ENCODE peak calls at places on chromosomes 7 and 10, in ten cellular contexts. U, H, D, Q, E, M, L, N, C and R are unnamed samples.

GRCh38 chr10:105252908-105253307 is 611.8 kb downstream of the SORCS3 start:
- DNase-seq in H (no peak), E (no peak), D (no peak), C (no peak), M (no peak), Q (no peak), U (no peak), N (no peak), L (no peak), R (no peak)

GRCh38 chr10:70799124-70799523 is 13.9 kb upstream of the TBATA start:
- DNase-seq in U (no peak), M (no peak), N (no peak), C (no peak), Q (no peak), L (peak; percentile 7), D (no peak), E (no peak), H (no peak), R (no peak)

GRCh38 chr7:123916240-123916724 is 8.8 kb upstream of the SPAM1 start:
- DNase-seq in E (peak; percentile 0), C (no peak), D (no peak), U (no peak), H (no peak), L (peak; percentile 52), Q (no peak), N (no peak), M (no peak), R (peak; percentile 44)

GRCh38 chr10:103612462-103613365 is 119.2 kb downstream of the NEURL1 start:
- DNase-seq in N (no peak), D (no peak), E (peak; percentile 91), C (no peak), M (no peak), L (peak; percentile 89), Q (no peak), H (peak; percentile 14), U (peak; percentile 35), R (peak; percentile 84)

GRCh38 chr7:128017460-128017859 is 13.8 kb downstream of the LRRC4 start:
- DNase-seq in M (no peak), Q (no peak), C (no peak), N (no peak), L (no peak), U (no peak), E (no peak), H (no peak), D (no peak), R (no peak)

GRCh38 chr10:80259405-80259871 is 30.0 kb downstream of the MAT1A start:
- DNase-seq in H (no peak), C (no peak), U (no peak), E (no peak), Q (no peak), M (no peak), D (no peak), N (no peak), L (no peak), R (peak; percentile 33)

GRCh38 chr10:102545265-102545664 is 41.5 kb downstream of the SUFU start:
- DNase-seq in U (no peak), E (no peak), M (no peak), N (no peak), C (no peak), H (no peak), Q (no peak), D (no peak), L (no peak), R (no peak)

GRCh38 chr10:132870426-132870825 is 71.9 kb downstream of the CFAP46 start:
- DNase-seq in U (no peak), L (no peak), N (no peak), C (peak; percentile 50), E (no peak), M (no peak), Q (no peak), H (no peak), D (no peak), R (no peak)

GRCh38 chr7:100372256-100372655 is 1.0 kb upstream of the PILRA start:
- DNase-seq in M (peak; percentile 67), U (peak; percentile 17), E (peak; percentile 69), N (no peak), D (no peak), H (no peak), Q (peak; percentile 91), L (peak; percentile 63), C (peak; percentile 66), R (peak; percentile 74)

GRCh38 chr10:107971973-107972372 is 807.5 kb upstream of the SORCS1 start:
- DNase-seq in M (no peak), L (peak; percentile 68), E (no peak), D (no peak), N (no peak), H (no peak), C (no peak), U (peak; percentile 49), Q (no peak), R (peak; percentile 48)

GRCh38 chr10:11831520-11831951 is 8.4 kb downstream of the PROSER2 start:
- DNase-seq in L (no peak), Q (no peak), D (no peak), E (no peak), U (no peak), C (no peak), M (no peak), N (no peak), H (no peak), R (no peak)

GRCh38 chr7:92685146-92686042 is 95.2 kb upstream of the FAM133B start:
- DNase-seq in N (no peak), D (no peak), L (no peak), H (no peak), M (no peak), E (no peak), C (no peak), U (no peak), Q (no peak), R (no peak)

GRCh38 chr10:75029420-75029819 is 82.0 kb upstream of the SAMD8 start:
- DNase-seq in L (no peak), M (no peak), N (no peak), E (no peak), Q (no peak), H (no peak), C (no peak), U (no peak), D (no peak), R (no peak)

GRCh38 chr7:106009511-106010226 is 46.6 kb downstream of the CDHR3 start:
- DNase-seq in Q (peak; percentile 47), N (peak; percentile 85), C (peak; percentile 89), H (peak; percentile 78), M (peak; percentile 95), U (peak; percentile 95), E (peak; percentile 98), D (peak; percentile 88), L (peak; percentile 96), R (peak; percentile 96)

GRCh38 chr10:120336910-120337540 is 120.0 kb upstream of the PLPP4 start:
- DNase-seq in D (peak; percentile 71), Q (peak; percentile 7), H (peak; percentile 13), N (peak; percentile 73), U (no peak), E (peak; percentile 11), C (no peak), L (peak; percentile 71), M (peak; percentile 49), R (peak; percentile 46)

DNA sequence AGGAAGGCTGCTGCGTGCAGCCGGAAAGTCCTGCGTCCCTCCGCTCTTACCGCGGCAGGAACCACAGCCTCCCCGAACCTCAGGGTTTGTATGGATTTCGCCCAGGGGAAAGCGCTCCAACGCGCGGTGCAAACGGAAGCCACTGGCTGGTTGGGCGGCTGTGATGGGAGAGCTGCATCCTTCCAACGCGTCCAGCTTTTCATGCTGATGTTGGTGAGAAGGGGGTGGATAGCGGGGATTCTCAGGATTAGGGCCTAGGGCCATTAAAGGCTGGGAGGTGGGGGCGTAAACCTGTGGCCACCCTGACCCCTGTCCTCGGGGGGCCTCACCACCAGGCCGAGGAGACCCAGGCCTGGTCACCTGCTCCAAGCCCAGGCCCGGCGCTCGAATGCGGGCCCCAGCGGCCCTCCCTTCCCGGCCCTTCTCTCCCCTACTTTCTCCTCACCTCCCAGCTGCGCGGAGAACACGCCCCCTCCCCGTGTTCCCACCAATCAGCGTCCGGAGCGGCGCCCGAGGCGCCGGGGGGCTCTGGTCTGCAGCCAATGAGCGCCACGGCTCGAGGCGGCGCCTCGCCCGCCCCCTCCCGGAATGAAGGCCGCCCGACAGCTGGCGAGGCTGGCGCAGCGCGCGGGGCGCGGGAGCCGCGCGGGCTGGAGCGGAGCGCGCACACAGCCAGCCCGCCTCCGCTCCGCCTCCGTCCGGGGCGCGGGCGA is 458 bp upstream of the NANOS1 start:
- DNase-seq in C (peak; percentile 95), D (peak; percentile 79), L (peak; percentile 90), H (peak; percentile 92), Q (peak; percentile 59), E (peak; percentile 81), U (no peak), N (peak; percentile 85), M (peak; percentile 88), R (peak; percentile 85)
- TF ChIP-seq CTCF in C (peak; percentile 60), D (no peak), L (no peak), H (peak; percentile 53), Q (no peak), E (peak; percentile 26), U (no peak), N (no peak), M (no peak), R (no peak)

DNA sequence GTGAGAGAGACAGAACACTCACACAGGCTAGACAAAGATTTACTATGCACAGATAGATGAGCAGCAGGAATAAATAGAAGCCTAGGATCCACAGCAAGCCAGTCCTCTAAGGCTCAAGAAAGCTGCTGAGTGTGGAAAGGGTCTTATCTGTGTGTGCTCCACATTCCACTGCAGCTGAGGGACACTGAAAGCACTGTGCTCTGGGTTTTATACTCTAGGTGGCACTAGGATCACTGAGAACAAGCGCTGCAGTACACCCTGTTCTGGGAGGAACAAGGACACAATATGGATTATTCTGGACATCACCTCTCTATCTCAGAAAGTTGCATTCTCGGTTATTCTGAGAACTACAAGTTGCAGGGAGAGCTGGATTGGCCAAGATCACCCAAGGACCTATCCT is 4.9 kb upstream of the KLHL7 start:
- DNase-seq in U (no peak), D (no peak), C (no peak), M (no peak), H (no peak), L (no peak), Q (no peak), E (no peak), N (no peak), R (no peak)
- TF ChIP-seq CTCF in U (no peak), D (no peak), C (no peak), M (no peak), H (peak; percentile 54), L (peak; percentile 15), Q (no peak), E (no peak), N (no peak), R (peak; percentile 14)

DNA sequence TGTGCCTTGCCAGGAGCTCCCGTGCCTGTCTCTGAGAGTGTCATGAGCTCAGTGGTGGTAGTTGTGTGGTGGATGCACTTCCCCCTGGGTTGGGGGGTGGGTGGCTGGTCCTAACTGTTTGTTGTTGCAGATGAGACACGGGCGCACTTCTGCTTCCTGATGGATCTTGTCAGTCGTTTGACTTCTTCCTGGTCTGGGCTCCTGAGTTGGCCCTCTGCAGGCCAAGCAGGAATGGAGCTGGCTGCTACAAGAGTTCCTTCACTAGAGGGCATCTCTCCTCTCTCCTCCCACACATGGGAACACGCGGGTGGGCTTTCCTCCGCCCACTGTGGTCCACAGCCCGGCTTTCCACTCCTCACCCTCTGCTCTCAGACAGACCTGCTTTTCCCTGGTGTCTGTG is 82.0 kb downstream of the BMS1 start:
- DNase-seq in N (peak; percentile 40), L (peak; percentile 39), Q (peak; percentile 72), U (no peak), D (no peak), M (no peak), E (peak; percentile 9), C (no peak), H (no peak), R (peak; percentile 17)
- TF ChIP-seq CTCF in N (no peak), L (peak; percentile 58), Q (no peak), U (peak; percentile 53), D (peak; percentile 38), M (no peak), E (peak; percentile 40), C (peak; percentile 62), H (peak; percentile 35), R (peak; percentile 39)

GRCh38 chr7:158975526-158976467 is 119.4 kb downstream of the DYNC2I1 start:
- DNase-seq in M (no peak), E (no peak), L (no peak), N (no peak), H (no peak), C (no peak), D (no peak), Q (no peak), U (no peak), R (no peak)
- TF ChIP-seq CTCF in M (no peak), E (no peak), L (no peak), N (no peak), H (no peak), C (no peak), D (no peak), Q (no peak), U (no peak), R (no peak)